ENCODE peak calls at places on chromosomes 7 and 10, in five cellular contexts. H is heart right ventricle, W is esophagus squamous epithelium, E is A549, S is Caco-2. T is an unnamed sample.

GRCh38 chr10:24299587-24300258 is 90.8 kb downstream of the KIAA1217 start:
- DNase-seq in S (no peak), W (no peak), H (no peak), E (no peak), T (no peak)

GRCh38 chr10:95815701-95816100 is 59.7 kb downstream of the ENTPD1 start:
- DNase-seq in E (no peak), W (no peak), S (no peak), H (no peak), T (no peak)

GRCh38 chr7:137539111-137539715 is 195.7 kb upstream of the PTN start:
- DNase-seq in E (no peak), H (no peak), W (no peak), S (no peak), T (no peak)

GRCh38 chr7:158685727-158686126 is 18.9 kb downstream of the NCAPG2 start:
- DNase-seq in W (no peak), E (no peak), H (no peak), S (no peak), T (no peak)

GRCh38 chr10:82796510-82796909 is 921.5 kb downstream of the NRG3 start:
- DNase-seq in H (no peak), W (no peak), E (no peak), S (no peak), T (no peak)

GRCh38 chr7:82428186-82428961 is 15.2 kb downstream of the CACNA2D1 start:
- DNase-seq in E (no peak), S (no peak), W (no peak), H (no peak), T (no peak)

GRCh38 chr7:23184709-23185354 is 3.0 kb downstream of the NUP42 start:
- DNase-seq in E (peak), H (peak), W (no peak), S (peak), T (no peak)

GRCh38 chr7:140435252-140435895 is 31.5 kb downstream of the RAB19 start:
- DNase-seq in E (no peak), H (no peak), W (no peak), S (no peak), T (no peak)

GRCh38 chr7:371119-371778 is 81.3 kb downstream of the FOXL3 start:
- DNase-seq in W (no peak), H (no peak), E (peak), S (peak), T (no peak)

GRCh38 chr10:123675811-123676210 is 9.7 kb downstream of the GPR26 start:
- DNase-seq in S (no peak), H (no peak), W (no peak), E (no peak), T (no peak)

GRCh38 chr10:123677556-123677955 is 11.4 kb downstream of the GPR26 start:
- DNase-seq in W (no peak), S (no peak), H (no peak), E (no peak), T (no peak)

GRCh38 chr10:123674741-123675140 is 8.6 kb downstream of the GPR26 start:
- DNase-seq in E (no peak), S (no peak), H (no peak), W (no peak), T (no peak)

GRCh38 chr10:123681285-123681684 is 15.1 kb downstream of the GPR26 start:
- DNase-seq in E (no peak), W (no peak), H (no peak), S (no peak), T (no peak)

GRCh38 chr10:123678376-123678775 is 12.2 kb downstream of the GPR26 start:
- DNase-seq in W (no peak), E (no peak), H (no peak), S (no peak), T (no peak)
- TF ChIP-seq CTCF in W (no peak), E (no peak), H (no peak), S (no peak), T (no peak)

GRCh38 chr10:70145666-70146488 is 623 bp downstream of the TYSND1 start:
- DNase-seq in S (peak), W (no peak), H (peak), E (peak), T (peak)
- TF ChIP-seq CTCF in S (peak), W (peak), H (peak), E (peak), T (peak)

DNA sequence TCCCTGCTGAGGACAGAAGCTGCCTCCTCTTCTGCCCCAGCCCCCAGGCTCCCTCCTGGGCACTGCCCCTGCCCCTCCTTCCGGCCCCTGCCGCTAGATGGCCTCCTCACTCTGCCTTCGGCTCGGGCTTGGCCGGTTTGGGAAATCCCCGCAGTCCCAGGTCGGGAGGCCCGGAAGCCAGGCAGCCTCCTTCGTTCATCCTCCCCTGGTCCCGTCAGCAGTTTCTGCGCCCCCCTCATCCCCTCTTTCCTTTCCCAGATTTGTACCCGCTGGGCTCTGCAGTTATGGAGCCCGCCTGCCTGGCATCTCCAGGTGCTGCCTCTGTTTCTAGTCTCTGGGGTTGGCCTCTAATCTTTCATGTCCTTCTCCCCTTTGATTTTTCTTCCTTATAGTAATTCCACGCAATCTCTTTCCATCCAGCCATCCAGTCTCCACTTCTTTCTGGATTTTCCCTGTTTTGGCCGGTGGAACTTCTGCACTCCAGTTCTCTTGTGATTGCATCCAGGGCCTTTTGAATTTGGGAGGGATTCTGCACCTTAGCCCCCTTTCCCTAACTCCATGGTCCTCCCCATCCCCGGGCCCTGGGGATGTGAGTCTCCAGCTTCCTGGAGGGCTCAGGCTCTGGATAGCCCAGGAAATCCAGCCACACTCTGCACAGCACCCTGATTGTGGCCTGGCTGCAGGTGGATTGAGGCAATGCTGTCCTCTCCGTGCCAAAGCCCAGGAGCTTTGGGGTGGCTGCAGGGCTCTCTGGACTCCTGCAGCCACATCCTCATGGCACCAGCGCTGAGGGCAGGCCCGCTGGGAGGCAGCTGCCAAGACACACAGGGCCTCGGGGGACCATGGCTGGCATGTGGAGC is 3.3 kb upstream of the SHH start:
- DNase-seq in E (peak), W (no peak), H (peak), S (peak), T (peak)
- TF ChIP-seq CTCF in E (peak), W (peak), H (peak), S (peak), T (peak)

DNA sequence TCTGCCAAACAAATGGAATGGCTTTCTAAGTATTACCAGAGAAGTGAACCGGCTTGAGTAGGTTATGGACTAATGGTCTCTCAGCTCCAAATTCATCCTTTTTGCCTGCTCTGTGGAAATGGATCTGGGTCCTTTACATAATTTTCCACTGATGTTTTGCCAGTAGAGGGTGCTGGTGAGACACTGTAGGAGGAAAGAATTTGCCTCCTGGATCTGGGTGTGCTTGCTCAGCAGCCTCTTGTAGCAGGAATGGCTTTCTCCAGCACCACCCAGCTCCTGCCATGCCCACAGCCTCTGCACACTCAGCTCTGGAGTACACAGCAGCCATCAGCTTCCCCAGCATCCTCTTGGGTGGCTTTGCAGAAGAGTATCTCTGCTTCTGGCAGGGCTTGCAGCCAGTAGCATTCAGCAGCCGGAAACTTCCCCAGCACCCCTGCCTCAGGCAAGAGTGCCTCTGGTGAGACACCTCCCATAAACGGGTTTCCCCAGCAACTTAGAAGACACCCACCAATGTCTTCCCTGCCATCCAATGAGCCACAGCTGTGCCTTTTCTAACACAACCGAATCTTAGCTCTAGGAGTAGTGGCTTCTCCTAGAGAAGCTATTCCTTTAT is 235.0 kb upstream of the PLPP4 start:
- DNase-seq in S (peak), H (no peak), W (no peak), E (peak), T (peak)
- TF ChIP-seq CTCF in S (peak), H (no peak), W (peak), E (peak), T (peak)

GRCh38 chr7:100148559-100149328 is at the start of gene LAMTOR4:
- DNase-seq in E (peak), W (peak), H (peak), S (peak), T (peak)
- TF ChIP-seq CTCF in E (no peak), W (no peak), H (no peak), S (no peak), T (no peak)

T was measured in GM13977.